ENCODE peak calls at places on chromosomes 7 and 10, in six cellular contexts. W is astrocyte; L is GM18507; A is GM10248; T is NCI-H2171 treated with DMSO at 0.1 percent for 48 hours; Z is stimulated activated CD4-positive, alpha-beta T cell treated with anti-CD3 and anti-CD28 coated beads, Interleukin-4, amount 100 ng/mL, for 1 hour. B is an unnamed sample.

GRCh38 chr10:70619271-70620019 is 16.9 kb upstream of the PRF1 start:
- DNase-seq in W (peak), L (no peak), A (peak), T (peak), Z (no peak), B (no peak)

GRCh38 chr10:79051766-79052165 is 17.0 kb upstream of the ZMIZ1 start:
- DNase-seq in W (no peak), L (no peak), A (no peak), T (no peak), Z (no peak), B (peak)

GRCh38 chr10:124414077-124414476 is 4.6 kb downstream of the OAT start:
- DNase-seq in W (peak), L (no peak), A (no peak), T (no peak), Z (no peak), B (no peak)

GRCh38 chr7:96486681-96487080 is 164.8 kb upstream of the SLC25A13 start:
- DNase-seq in W (no peak), L (no peak), A (no peak), T (no peak), Z (no peak), B (no peak)

GRCh38 chr7:151796871-151797270 is 80.0 kb downstream of the PRKAG2 start:
- DNase-seq in W (no peak), L (no peak), A (no peak), T (no peak), Z (no peak), B (no peak)

GRCh38 chr10:76115471-76116155 is 684.2 kb downstream of the LRMDA start:
- DNase-seq in W (peak), L (no peak), A (no peak), T (peak), Z (no peak), B (no peak)

GRCh38 chr7:2372724-2373123 is 18.1 kb downstream of the EIF3B start:
- DNase-seq in W (no peak), L (no peak), A (no peak), T (no peak), Z (no peak), B (no peak)

GRCh38 chr7:84013616-84014240 is 180.9 kb downstream of the SEMA3A start:
- DNase-seq in W (no peak), L (no peak), A (no peak), T (no peak), Z (no peak), B (no peak)

GRCh38 chr7:107579881-107580715 is at the start of gene BCAP29:
- DNase-seq in W (peak), L (peak), A (peak), T (peak), Z (peak), B (peak)

GRCh38 chr7:131274986-131275385 is 52.7 kb upstream of the MKLN1 start:
- DNase-seq in W (no peak), L (no peak), A (no peak), T (no peak), Z (no peak), B (no peak)

GRCh38 chr7:30787476-30787875 is 16.3 kb downstream of the MINDY4 start:
- DNase-seq in W (no peak), L (no peak), A (no peak), T (no peak), Z (no peak), B (no peak)

GRCh38 chr10:6207658-6208057 is 4.9 kb downstream of the PFKFB3 start:
- DNase-seq in W (no peak), L (no peak), A (no peak), T (no peak), Z (no peak), B (no peak)

GRCh38 chr10:111556666-111557065 is 479.8 kb downstream of the ADRA2A start:
- DNase-seq in W (no peak), L (no peak), A (no peak), T (no peak), Z (no peak), B (no peak)

GRCh38 chr7:134806197-134806596 is 26.8 kb downstream of the CALD1 start:
- DNase-seq in W (no peak), L (no peak), A (no peak), T (no peak), Z (no peak), B (no peak)

B was measured in suprapubic skin.